ENCODE peak calls at places on chromosomes 16 and 17, in seven cellular contexts. One of them, this sample, is unnamed.

GRCh38 chr16:87463722-87464690 is 28.8 kb downstream of the ZCCHC14 start:
- DNase-seq in HFF-Myc: no peak
- DNase-seq in transverse colon: peak
- DNase-seq in heart left ventricle: peak
- DNase-seq in GM12865: peak
- DNase-seq in CD4-positive, alpha-beta T cell: peak
- DNase-seq in astrocyte of the cerebellum: peak
- DNase-seq in this sample: peak

GRCh38 chr17:40071720-40072480 is 9.1 kb downstream of the THRA start:
- DNase-seq in astrocyte of the cerebellum: no peak
- DNase-seq in heart left ventricle: peak
- DNase-seq in transverse colon: peak
- DNase-seq in HFF-Myc: no peak
- DNase-seq in GM12865: no peak
- DNase-seq in CD4-positive, alpha-beta T cell: no peak
- DNase-seq in this sample: no peak

GRCh38 chr16:17532338-17532995 is 61.7 kb upstream of the XYLT1 start:
- DNase-seq in HFF-Myc: no peak
- DNase-seq in GM12865: peak
- DNase-seq in transverse colon: no peak
- DNase-seq in CD4-positive, alpha-beta T cell: no peak
- DNase-seq in astrocyte of the cerebellum: no peak
- DNase-seq in heart left ventricle: no peak
- DNase-seq in this sample: no peak

GRCh38 chr17:15651583-15652110 is 32.1 kb upstream of the FBXW10B start:
- DNase-seq in CD4-positive, alpha-beta T cell: peak
- DNase-seq in transverse colon: peak
- DNase-seq in heart left ventricle: peak
- DNase-seq in astrocyte of the cerebellum: peak
- DNase-seq in HFF-Myc: peak
- DNase-seq in GM12865: peak
- DNase-seq in this sample: peak

GRCh38 chr17:16352838-16353701 is at the start of gene CENPV:
- DNase-seq in astrocyte of the cerebellum: no peak
- DNase-seq in heart left ventricle: peak
- DNase-seq in HFF-Myc: no peak
- DNase-seq in transverse colon: peak
- DNase-seq in GM12865: peak
- DNase-seq in CD4-positive, alpha-beta T cell: peak
- DNase-seq in this sample: peak

GRCh38 chr16:25210758-25211157 is 6.0 kb upstream of the AQP8 start:
- DNase-seq in astrocyte of the cerebellum: peak
- DNase-seq in HFF-Myc: peak
- DNase-seq in transverse colon: no peak
- DNase-seq in heart left ventricle: no peak
- DNase-seq in GM12865: no peak
- DNase-seq in CD4-positive, alpha-beta T cell: no peak
- DNase-seq in this sample: peak

GRCh38 chr17:40122466-40122943 is 734 bp downstream of the MSL1 start:
- DNase-seq in CD4-positive, alpha-beta T cell: no peak
- DNase-seq in GM12865: peak
- DNase-seq in transverse colon: peak
- DNase-seq in astrocyte of the cerebellum: no peak
- DNase-seq in HFF-Myc: no peak
- DNase-seq in heart left ventricle: peak
- DNase-seq in this sample: peak

GRCh38 chr16:21523411-21524067 is 75.8 kb upstream of the METTL9 start:
- DNase-seq in GM12865: no peak
- DNase-seq in CD4-positive, alpha-beta T cell: no peak
- DNase-seq in HFF-Myc: no peak
- DNase-seq in heart left ventricle: peak
- DNase-seq in transverse colon: no peak
- DNase-seq in astrocyte of the cerebellum: no peak
- DNase-seq in this sample: no peak

GRCh38 chr17:32349854-32350661 is at the start of gene ZNF207:
- DNase-seq in GM12865: peak
- DNase-seq in HFF-Myc: peak
- DNase-seq in astrocyte of the cerebellum: peak
- DNase-seq in heart left ventricle: peak
- DNase-seq in transverse colon: peak
- DNase-seq in CD4-positive, alpha-beta T cell: peak
- DNase-seq in this sample: peak

GRCh38 chr17:1179112-1179634 is 608 bp downstream of the ABR start:
- DNase-seq in astrocyte of the cerebellum: no peak
- DNase-seq in GM12865: no peak
- DNase-seq in heart left ventricle: no peak
- DNase-seq in HFF-Myc: no peak
- DNase-seq in transverse colon: no peak
- DNase-seq in CD4-positive, alpha-beta T cell: no peak
- DNase-seq in this sample: peak

GRCh38 chr16:10156111-10156510 is 26.1 kb downstream of the GRIN2A start:
- DNase-seq in transverse colon: no peak
- DNase-seq in HFF-Myc: no peak
- DNase-seq in GM12865: no peak
- DNase-seq in heart left ventricle: no peak
- DNase-seq in CD4-positive, alpha-beta T cell: no peak
- DNase-seq in astrocyte of the cerebellum: no peak
- DNase-seq in this sample: no peak

GRCh38 chr16:69762843-69763556 is 868 bp downstream of the WWP2 start:
- DNase-seq in heart left ventricle: no peak
- DNase-seq in GM12865: peak
- DNase-seq in CD4-positive, alpha-beta T cell: no peak
- DNase-seq in astrocyte of the cerebellum: no peak
- DNase-seq in HFF-Myc: no peak
- DNase-seq in transverse colon: peak
- DNase-seq in this sample: peak

GRCh38 chr16:72501739-72502653 is 330.0 kb upstream of the PMFBP1 start:
- DNase-seq in heart left ventricle: no peak
- DNase-seq in astrocyte of the cerebellum: peak
- DNase-seq in HFF-Myc: peak
- DNase-seq in CD4-positive, alpha-beta T cell: no peak
- DNase-seq in transverse colon: peak
- DNase-seq in GM12865: peak
- DNase-seq in this sample: peak

GRCh38 chr17:33657181-33657580 is 364.1 kb upstream of the ASIC2 start:
- DNase-seq in HFF-Myc: no peak
- DNase-seq in astrocyte of the cerebellum: no peak
- DNase-seq in GM12865: no peak
- DNase-seq in transverse colon: no peak
- DNase-seq in heart left ventricle: no peak
- DNase-seq in CD4-positive, alpha-beta T cell: no peak
- DNase-seq in this sample: no peak

GRCh38 chr16:72722552-72722951 is 325.4 kb downstream of the ZFHX3 start:
- DNase-seq in CD4-positive, alpha-beta T cell: no peak
- DNase-seq in HFF-Myc: no peak
- DNase-seq in astrocyte of the cerebellum: no peak
- DNase-seq in heart left ventricle: no peak
- DNase-seq in transverse colon: no peak
- DNase-seq in GM12865: no peak
- DNase-seq in this sample: no peak

GRCh38 chr16:83661656-83662055 is 146.1 kb upstream of the HSBP1 start:
- DNase-seq in transverse colon: no peak
- DNase-seq in HFF-Myc: no peak
- DNase-seq in heart left ventricle: no peak
- DNase-seq in GM12865: no peak
- DNase-seq in CD4-positive, alpha-beta T cell: no peak
- DNase-seq in astrocyte of the cerebellum: no peak
- DNase-seq in this sample: no peak

GRCh38 chr16:62585041-62585545 is 548.9 kb upstream of the CDH8 start:
- DNase-seq in heart left ventricle: no peak
- DNase-seq in GM12865: no peak
- DNase-seq in CD4-positive, alpha-beta T cell: no peak
- DNase-seq in transverse colon: no peak
- DNase-seq in astrocyte of the cerebellum: no peak
- DNase-seq in HFF-Myc: no peak
- DNase-seq in this sample: no peak

GRCh38 chr17:42964161-42964932 is at the start of gene AARSD1:
- DNase-seq in astrocyte of the cerebellum: peak
- DNase-seq in HFF-Myc: peak
- DNase-seq in GM12865: peak
- DNase-seq in CD4-positive, alpha-beta T cell: peak
- DNase-seq in heart left ventricle: peak
- DNase-seq in transverse colon: peak
- DNase-seq in this sample: peak

GRCh38 chr17:7548585-7549400 is at the start of gene TNFSF12:
- DNase-seq in GM12865: no peak
- DNase-seq in transverse colon: peak
- DNase-seq in CD4-positive, alpha-beta T cell: peak
- DNase-seq in HFF-Myc: no peak
- DNase-seq in heart left ventricle: peak
- DNase-seq in astrocyte of the cerebellum: no peak
- DNase-seq in this sample: peak
- TF ChIP-seq CTCF in GM12865: no peak
- TF ChIP-seq CTCF in transverse colon: no peak
- TF ChIP-seq CTCF in CD4-positive, alpha-beta T cell: no peak
- TF ChIP-seq CTCF in HFF-Myc: no peak
- TF ChIP-seq CTCF in heart left ventricle: peak
- TF ChIP-seq CTCF in astrocyte of the cerebellum: peak
- TF ChIP-seq CTCF in this sample: no peak

GRCh38 chr17:77146882-77147281 is 6.1 kb downstream of the SEC14L1 start:
- DNase-seq in HFF-Myc: no peak
- DNase-seq in CD4-positive, alpha-beta T cell: no peak
- DNase-seq in astrocyte of the cerebellum: no peak
- DNase-seq in heart left ventricle: no peak
- DNase-seq in transverse colon: peak
- DNase-seq in GM12865: no peak
- DNase-seq in this sample: no peak

GRCh38 chr17:77144227-77144626 is 3.5 kb downstream of the SEC14L1 start:
- DNase-seq in heart left ventricle: no peak
- DNase-seq in transverse colon: no peak
- DNase-seq in HFF-Myc: no peak
- DNase-seq in GM12865: peak
- DNase-seq in astrocyte of the cerebellum: no peak
- DNase-seq in CD4-positive, alpha-beta T cell: no peak
- DNase-seq in this sample: no peak

GRCh38 chr17:77145209-77145608 is 4.4 kb downstream of the SEC14L1 start:
- DNase-seq in heart left ventricle: no peak
- DNase-seq in CD4-positive, alpha-beta T cell: no peak
- DNase-seq in HFF-Myc: no peak
- DNase-seq in transverse colon: no peak
- DNase-seq in astrocyte of the cerebellum: no peak
- DNase-seq in GM12865: peak
- DNase-seq in this sample: no peak

GRCh38 chr17:77147357-77147801 is 6.6 kb downstream of the SEC14L1 start:
- DNase-seq in GM12865: peak
- DNase-seq in astrocyte of the cerebellum: no peak
- DNase-seq in HFF-Myc: no peak
- DNase-seq in transverse colon: peak
- DNase-seq in CD4-positive, alpha-beta T cell: no peak
- DNase-seq in heart left ventricle: no peak
- DNase-seq in this sample: no peak

DNA sequence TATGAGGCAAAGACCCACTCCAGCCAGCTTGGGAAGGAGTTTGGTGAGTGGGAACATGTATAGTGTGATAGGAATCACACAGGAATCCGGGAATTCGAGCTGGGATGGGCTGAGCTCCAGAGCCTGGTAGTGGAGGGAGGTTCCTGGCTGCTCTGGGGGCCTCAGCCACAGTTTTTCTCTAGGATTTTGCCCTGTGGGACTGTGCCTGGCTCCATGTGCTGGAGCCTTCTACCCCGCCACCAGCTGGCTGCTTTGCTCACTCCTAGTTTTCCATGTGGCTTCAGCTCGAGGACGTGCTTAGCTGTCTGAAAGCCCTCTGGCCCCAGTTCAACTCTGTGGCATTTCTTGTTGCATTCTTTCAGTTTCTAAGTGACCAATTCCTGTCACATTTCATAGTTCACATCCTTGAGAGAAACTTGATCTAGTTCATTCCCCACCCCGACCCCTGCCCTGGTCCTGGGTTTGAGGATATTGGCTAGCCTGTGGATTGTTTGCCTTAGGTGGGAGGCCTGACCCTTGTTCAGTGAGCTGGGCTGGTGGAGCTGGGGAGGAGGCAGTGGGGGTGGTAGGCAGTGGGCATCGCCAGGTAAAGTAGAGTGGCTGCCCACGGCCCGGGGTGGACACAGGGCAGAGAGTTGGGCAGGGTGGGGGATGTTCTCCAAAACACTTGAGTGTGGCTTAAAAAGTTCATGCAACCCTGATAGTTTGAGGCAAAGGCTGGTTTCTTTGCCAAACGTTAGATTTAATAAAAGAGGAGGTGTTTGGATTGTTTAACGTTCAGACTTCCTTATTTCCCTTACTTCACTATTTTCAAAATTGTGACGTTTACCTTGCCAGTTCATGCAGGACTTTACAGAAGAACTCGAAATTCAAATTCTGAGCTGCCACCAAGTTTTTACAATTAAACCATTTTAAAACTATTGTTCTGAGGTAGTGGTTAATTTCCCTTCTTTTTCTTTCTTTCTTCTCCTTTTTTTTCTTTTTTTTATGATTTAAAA is 5.2 kb downstream of the SEC14L1 start:
- DNase-seq in GM12865: peak
- DNase-seq in HFF-Myc: peak
- DNase-seq in heart left ventricle: peak
- DNase-seq in astrocyte of the cerebellum: peak
- DNase-seq in CD4-positive, alpha-beta T cell: no peak
- DNase-seq in transverse colon: peak
- DNase-seq in this sample: peak
- TF ChIP-seq CTCF in GM12865: no peak
- TF ChIP-seq CTCF in HFF-Myc: peak
- TF ChIP-seq CTCF in heart left ventricle: no peak
- TF ChIP-seq CTCF in astrocyte of the cerebellum: peak
- TF ChIP-seq CTCF in CD4-positive, alpha-beta T cell: no peak
- TF ChIP-seq CTCF in transverse colon: no peak
- TF ChIP-seq CTCF in this sample: no peak

GRCh38 chr17:62732125-62732524 is 76.0 kb downstream of the MARCHF10 start:
- DNase-seq in heart left ventricle: no peak
- DNase-seq in transverse colon: no peak
- DNase-seq in astrocyte of the cerebellum: no peak
- DNase-seq in HFF-Myc: no peak
- DNase-seq in GM12865: no peak
- DNase-seq in CD4-positive, alpha-beta T cell: no peak
- DNase-seq in this sample: no peak

GRCh38 chr17:62725791-62726249 is 82.3 kb downstream of the MARCHF10 start:
- DNase-seq in HFF-Myc: no peak
- DNase-seq in transverse colon: no peak
- DNase-seq in heart left ventricle: no peak
- DNase-seq in GM12865: no peak
- DNase-seq in astrocyte of the cerebellum: no peak
- DNase-seq in CD4-positive, alpha-beta T cell: no peak
- DNase-seq in this sample: no peak

GRCh38 chr17:62723842-62724241 is 84.3 kb downstream of the MARCHF10 start:
- DNase-seq in GM12865: no peak
- DNase-seq in transverse colon: no peak
- DNase-seq in astrocyte of the cerebellum: no peak
- DNase-seq in HFF-Myc: no peak
- DNase-seq in CD4-positive, alpha-beta T cell: no peak
- DNase-seq in heart left ventricle: no peak
- DNase-seq in this sample: no peak

GRCh38 chr17:62724398-62725146 is 83.5 kb downstream of the MARCHF10 start:
- DNase-seq in GM12865: peak
- DNase-seq in transverse colon: peak
- DNase-seq in CD4-positive, alpha-beta T cell: peak
- DNase-seq in heart left ventricle: no peak
- DNase-seq in astrocyte of the cerebellum: no peak
- DNase-seq in HFF-Myc: no peak
- DNase-seq in this sample: peak

GRCh38 chr17:62727916-62728672 is 80.0 kb downstream of the MARCHF10 start:
- DNase-seq in astrocyte of the cerebellum: no peak
- DNase-seq in GM12865: peak
- DNase-seq in heart left ventricle: no peak
- DNase-seq in HFF-Myc: no peak
- DNase-seq in transverse colon: no peak
- DNase-seq in CD4-positive, alpha-beta T cell: no peak
- DNase-seq in this sample: no peak
- TF ChIP-seq CTCF in astrocyte of the cerebellum: peak
- TF ChIP-seq CTCF in GM12865: no peak
- TF ChIP-seq CTCF in heart left ventricle: peak
- TF ChIP-seq CTCF in HFF-Myc: no peak
- TF ChIP-seq CTCF in transverse colon: no peak
- TF ChIP-seq CTCF in CD4-positive, alpha-beta T cell: no peak
- TF ChIP-seq CTCF in this sample: no peak

GRCh38 chr16:66131895-66132294 is 234.6 kb upstream of the CDH5 start:
- DNase-seq in CD4-positive, alpha-beta T cell: no peak
- DNase-seq in heart left ventricle: no peak
- DNase-seq in transverse colon: no peak
- DNase-seq in astrocyte of the cerebellum: no peak
- DNase-seq in GM12865: no peak
- DNase-seq in HFF-Myc: no peak
- DNase-seq in this sample: no peak
- TF ChIP-seq CTCF in CD4-positive, alpha-beta T cell: no peak
- TF ChIP-seq CTCF in heart left ventricle: no peak
- TF ChIP-seq CTCF in transverse colon: no peak
- TF ChIP-seq CTCF in astrocyte of the cerebellum: no peak
- TF ChIP-seq CTCF in GM12865: no peak
- TF ChIP-seq CTCF in HFF-Myc: no peak
- TF ChIP-seq CTCF in this sample: no peak

This sample was measured in activated CD8-positive, alpha-beta T cell treated with anti-CD3 and anti-CD28 coated beads for 36 hours.